ENCODE peak calls at places on chromosomes 6 and 20, in four cellular contexts. One of them, this sample, is unnamed. For H3K4me1, the result is how much of the 10 kb centered on the place peaks cover.

GRCh38 chr6:149990109-149990671 is 26.4 kb downstream of the ULBP1 start:
- DNase-seq in CD8-positive, alpha-beta T cell: no peak
- DNase-seq in A673: no peak
- DNase-seq in transverse colon: no peak
- DNase-seq in this sample: no peak

GRCh38 chr20:32574296-32575226 is 10.6 kb downstream of the NOL4L start:
- DNase-seq in transverse colon: no peak
- DNase-seq in A673: peak
- DNase-seq in CD8-positive, alpha-beta T cell: no peak
- DNase-seq in this sample: no peak

GRCh38 chr6:36029464-36029863 is 1.9 kb downstream of the MAPK14 start:
- DNase-seq in transverse colon: no peak
- DNase-seq in CD8-positive, alpha-beta T cell: no peak
- DNase-seq in A673: peak
- DNase-seq in this sample: no peak

GRCh38 chr20:23143986-23144695 is 58.0 kb upstream of the CD93 start:
- DNase-seq in transverse colon: peak
- DNase-seq in CD8-positive, alpha-beta T cell: no peak
- DNase-seq in A673: no peak
- DNase-seq in this sample: no peak

GRCh38 chr20:58169441-58169840 is 59.0 kb downstream of the ANKRD60 start:
- DNase-seq in A673: no peak
- DNase-seq in CD8-positive, alpha-beta T cell: no peak
- DNase-seq in transverse colon: no peak
- DNase-seq in this sample: no peak

GRCh38 chr6:158311193-158311592 is 1.1 kb upstream of the TULP4 start:
- DNase-seq in A673: no peak
- DNase-seq in transverse colon: no peak
- DNase-seq in CD8-positive, alpha-beta T cell: no peak
- DNase-seq in this sample: no peak

GRCh38 chr20:19453781-19454310 is 241.4 kb downstream of the SLC24A3 start:
- DNase-seq in A673: peak
- DNase-seq in CD8-positive, alpha-beta T cell: no peak
- DNase-seq in transverse colon: no peak
- DNase-seq in this sample: no peak

GRCh38 chr6:35411066-35411465 is 41.1 kb upstream of the FANCE start:
- DNase-seq in CD8-positive, alpha-beta T cell: no peak
- DNase-seq in A673: no peak
- DNase-seq in transverse colon: no peak
- DNase-seq in this sample: no peak

GRCh38 chr6:159098636-159099106 is 53.9 kb upstream of the TAGAP start:
- DNase-seq in CD8-positive, alpha-beta T cell: peak
- DNase-seq in A673: no peak
- DNase-seq in transverse colon: no peak
- DNase-seq in this sample: no peak

DNA sequence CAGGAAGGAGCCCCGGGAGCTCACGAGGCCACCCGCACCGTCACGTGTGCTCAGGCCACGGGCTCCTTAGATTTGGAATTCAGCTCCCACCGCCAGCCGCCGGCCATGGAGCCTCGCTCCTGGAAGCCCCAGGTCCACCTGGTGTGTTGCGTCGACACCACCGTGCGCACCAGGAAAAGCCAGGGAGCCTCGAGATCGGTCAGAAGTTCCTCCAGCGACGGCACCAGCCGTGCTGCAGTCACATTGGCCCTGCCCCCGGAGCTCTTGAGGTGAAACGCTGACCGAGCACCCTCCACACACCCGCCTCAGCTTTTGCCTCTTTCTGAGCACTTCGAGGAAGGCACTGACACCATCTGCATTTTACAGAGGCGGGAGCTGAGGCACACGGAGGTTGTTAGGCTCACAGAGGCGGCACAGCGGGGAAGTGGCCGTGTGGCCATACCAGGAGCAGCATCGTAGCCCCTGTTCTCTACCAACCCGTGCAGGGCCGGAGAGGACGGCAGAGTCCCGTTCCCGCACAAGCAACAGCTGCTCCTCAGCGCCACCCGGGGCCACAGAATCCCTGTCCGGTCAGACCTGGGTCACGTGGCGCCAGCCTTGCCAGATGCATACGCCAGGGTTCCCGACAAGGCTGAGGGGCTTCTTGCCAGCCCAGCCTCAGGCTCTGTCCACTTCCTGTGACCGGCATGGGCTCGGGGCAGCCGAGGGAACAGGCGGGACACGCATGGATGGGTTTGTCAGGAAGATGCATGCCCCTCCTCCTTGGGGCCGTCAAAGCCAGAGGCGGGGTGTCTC is 7.6 kb downstream of the NKAIN4 start:
- DNase-seq in CD8-positive, alpha-beta T cell: no peak
- DNase-seq in A673: no peak
- DNase-seq in transverse colon: no peak
- DNase-seq in this sample: peak
- TF ChIP-seq CTCF in CD8-positive, alpha-beta T cell: no peak
- TF ChIP-seq CTCF in A673: no peak
- TF ChIP-seq CTCF in transverse colon: no peak
- TF ChIP-seq CTCF in this sample: no peak

GRCh38 chr20:61442718-61443117 is 190.7 kb downstream of the CDH4 start:
- DNase-seq in transverse colon: no peak
- DNase-seq in A673: no peak
- DNase-seq in CD8-positive, alpha-beta T cell: no peak
- DNase-seq in this sample: no peak
- H3K4me1 ChIP-seq in transverse colon: under half
- H3K4me1 ChIP-seq in A673: under half
- H3K4me1 ChIP-seq in CD8-positive, alpha-beta T cell: under half
- H3K4me1 ChIP-seq in this sample: under half

GRCh38 chr6:113586966-113587699 is 270.0 kb upstream of the MARCKS start:
- DNase-seq in CD8-positive, alpha-beta T cell: no peak
- DNase-seq in transverse colon: no peak
- DNase-seq in A673: peak
- DNase-seq in this sample: no peak
- H3K4me3 ChIP-seq in CD8-positive, alpha-beta T cell: no peak
- H3K4me3 ChIP-seq in transverse colon: no peak
- H3K4me3 ChIP-seq in A673: no peak
- H3K4me3 ChIP-seq in this sample: no peak

DNA sequence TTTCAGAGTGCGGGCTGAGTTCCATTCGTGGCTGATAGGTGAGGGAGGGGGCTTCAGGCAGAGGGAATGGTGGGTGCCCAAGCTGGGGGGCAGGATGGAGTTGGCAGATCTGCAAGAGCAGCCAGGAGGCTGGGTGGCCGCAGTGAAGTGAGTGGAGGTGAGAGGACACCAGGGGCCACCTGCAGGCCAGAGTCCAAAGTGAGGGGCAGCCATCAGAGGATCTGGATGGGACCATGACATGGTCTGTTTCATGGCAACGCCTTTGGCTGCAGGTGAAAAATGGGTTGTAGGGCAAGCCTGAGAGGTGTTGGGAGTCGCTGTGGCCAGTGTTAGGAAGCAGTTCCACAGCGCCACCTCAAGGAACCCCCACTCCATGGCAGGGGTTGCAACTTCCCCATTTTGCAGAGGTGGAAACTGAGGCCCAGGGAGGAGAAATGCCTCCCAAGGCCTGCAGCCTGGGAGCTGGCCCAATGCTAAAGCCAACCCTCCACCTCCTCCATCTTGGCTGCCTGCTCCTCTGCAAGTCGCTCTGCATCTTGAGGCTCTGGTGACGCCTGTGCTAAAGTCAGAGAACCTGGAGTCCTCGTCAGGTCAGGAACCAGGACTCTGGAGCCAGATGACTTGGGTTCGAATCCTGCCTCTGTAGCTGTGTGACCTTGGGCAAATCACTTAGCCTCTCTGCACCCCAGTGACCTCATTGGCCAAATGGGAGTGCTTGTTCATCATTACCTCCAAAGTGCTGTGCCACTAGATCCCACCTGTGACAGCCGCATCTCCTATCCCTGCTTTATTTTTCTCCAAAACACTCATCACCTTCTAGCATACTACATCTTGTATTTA is 153.8 kb downstream of the CEBPB start:
- DNase-seq in CD8-positive, alpha-beta T cell: no peak
- DNase-seq in A673: no peak
- DNase-seq in transverse colon: no peak
- DNase-seq in this sample: no peak
- TF ChIP-seq CTCF in CD8-positive, alpha-beta T cell: no peak
- TF ChIP-seq CTCF in A673: peak
- TF ChIP-seq CTCF in transverse colon: no peak
- TF ChIP-seq CTCF in this sample: no peak

GRCh38 chr6:167850792-167851191 is 24.1 kb downstream of the AFDN start:
- DNase-seq in transverse colon: no peak
- DNase-seq in A673: no peak
- DNase-seq in CD8-positive, alpha-beta T cell: no peak
- DNase-seq in this sample: no peak

GRCh38 chr6:167847936-167848335 is 21.2 kb downstream of the AFDN start:
- DNase-seq in transverse colon: no peak
- DNase-seq in CD8-positive, alpha-beta T cell: no peak
- DNase-seq in A673: no peak
- DNase-seq in this sample: no peak

GRCh38 chr6:167846997-167847606 is 20.4 kb downstream of the AFDN start:
- DNase-seq in transverse colon: no peak
- DNase-seq in CD8-positive, alpha-beta T cell: no peak
- DNase-seq in A673: no peak
- DNase-seq in this sample: no peak

GRCh38 chr6:167849846-167850459 is 23.2 kb downstream of the AFDN start:
- DNase-seq in transverse colon: no peak
- DNase-seq in A673: no peak
- DNase-seq in CD8-positive, alpha-beta T cell: no peak
- DNase-seq in this sample: peak

GRCh38 chr6:167848783-167849182 is 22.1 kb downstream of the AFDN start:
- DNase-seq in CD8-positive, alpha-beta T cell: no peak
- DNase-seq in A673: no peak
- DNase-seq in transverse colon: no peak
- DNase-seq in this sample: no peak
- H3K4me1 ChIP-seq in CD8-positive, alpha-beta T cell: under half
- H3K4me1 ChIP-seq in A673: half or more
- H3K4me1 ChIP-seq in transverse colon: under half
- H3K4me1 ChIP-seq in this sample: half or more

DNA sequence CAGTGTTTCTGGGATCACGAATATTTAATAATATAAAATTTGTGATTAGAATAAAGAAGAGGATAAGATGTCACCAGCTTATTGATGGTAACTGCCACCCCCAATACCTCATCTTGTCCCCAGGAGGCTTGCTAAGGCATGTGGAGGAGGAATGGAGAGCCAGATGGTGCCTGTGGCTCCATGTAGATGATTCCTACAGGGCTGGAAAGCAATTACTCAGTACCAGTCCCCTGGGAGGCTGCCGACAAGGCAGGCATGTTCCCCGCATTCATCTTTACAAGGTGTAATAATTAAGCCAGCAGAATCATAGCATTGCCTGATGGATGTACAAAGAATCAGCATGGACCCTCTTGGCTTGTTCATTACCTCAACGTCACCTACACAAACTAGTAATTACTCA is 155.3 kb downstream of the PLCB1 start:
- DNase-seq in transverse colon: no peak
- DNase-seq in A673: peak
- DNase-seq in CD8-positive, alpha-beta T cell: no peak
- DNase-seq in this sample: no peak
- H3K4me3 ChIP-seq in transverse colon: no peak
- H3K4me3 ChIP-seq in A673: no peak
- H3K4me3 ChIP-seq in CD8-positive, alpha-beta T cell: no peak
- H3K4me3 ChIP-seq in this sample: no peak

DNA sequence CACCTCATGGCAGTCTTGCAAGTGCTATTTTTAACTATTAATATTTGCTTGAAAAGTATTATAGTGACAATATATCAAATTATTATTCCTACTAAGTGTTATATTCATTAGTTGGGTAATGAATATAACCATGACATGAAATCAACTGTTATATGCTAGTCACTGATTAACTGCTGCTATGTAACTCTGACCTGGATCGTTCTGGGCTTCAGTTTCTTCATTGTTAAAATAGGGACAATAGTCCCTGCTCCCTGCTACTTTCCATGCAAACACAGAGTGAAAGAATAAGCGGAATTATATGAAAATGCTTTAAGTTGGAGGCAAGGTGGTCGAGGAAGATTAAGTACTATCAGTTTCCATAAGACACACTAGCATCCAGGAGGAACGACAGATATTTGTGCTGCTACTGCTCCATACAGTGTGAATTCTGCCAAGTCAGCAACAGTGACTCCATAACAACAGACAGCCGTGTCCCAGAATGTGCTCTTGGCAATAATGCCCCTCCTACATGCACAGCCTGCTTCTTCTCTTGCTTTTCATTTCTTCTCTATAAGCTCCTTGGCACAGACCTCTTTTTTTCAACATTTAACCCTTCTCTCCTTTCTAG is 107.2 kb downstream of the CHD6 start:
- DNase-seq in transverse colon: no peak
- DNase-seq in A673: no peak
- DNase-seq in CD8-positive, alpha-beta T cell: no peak
- DNase-seq in this sample: no peak
- TF ChIP-seq CTCF in transverse colon: no peak
- TF ChIP-seq CTCF in A673: no peak
- TF ChIP-seq CTCF in CD8-positive, alpha-beta T cell: no peak
- TF ChIP-seq CTCF in this sample: no peak

DNA sequence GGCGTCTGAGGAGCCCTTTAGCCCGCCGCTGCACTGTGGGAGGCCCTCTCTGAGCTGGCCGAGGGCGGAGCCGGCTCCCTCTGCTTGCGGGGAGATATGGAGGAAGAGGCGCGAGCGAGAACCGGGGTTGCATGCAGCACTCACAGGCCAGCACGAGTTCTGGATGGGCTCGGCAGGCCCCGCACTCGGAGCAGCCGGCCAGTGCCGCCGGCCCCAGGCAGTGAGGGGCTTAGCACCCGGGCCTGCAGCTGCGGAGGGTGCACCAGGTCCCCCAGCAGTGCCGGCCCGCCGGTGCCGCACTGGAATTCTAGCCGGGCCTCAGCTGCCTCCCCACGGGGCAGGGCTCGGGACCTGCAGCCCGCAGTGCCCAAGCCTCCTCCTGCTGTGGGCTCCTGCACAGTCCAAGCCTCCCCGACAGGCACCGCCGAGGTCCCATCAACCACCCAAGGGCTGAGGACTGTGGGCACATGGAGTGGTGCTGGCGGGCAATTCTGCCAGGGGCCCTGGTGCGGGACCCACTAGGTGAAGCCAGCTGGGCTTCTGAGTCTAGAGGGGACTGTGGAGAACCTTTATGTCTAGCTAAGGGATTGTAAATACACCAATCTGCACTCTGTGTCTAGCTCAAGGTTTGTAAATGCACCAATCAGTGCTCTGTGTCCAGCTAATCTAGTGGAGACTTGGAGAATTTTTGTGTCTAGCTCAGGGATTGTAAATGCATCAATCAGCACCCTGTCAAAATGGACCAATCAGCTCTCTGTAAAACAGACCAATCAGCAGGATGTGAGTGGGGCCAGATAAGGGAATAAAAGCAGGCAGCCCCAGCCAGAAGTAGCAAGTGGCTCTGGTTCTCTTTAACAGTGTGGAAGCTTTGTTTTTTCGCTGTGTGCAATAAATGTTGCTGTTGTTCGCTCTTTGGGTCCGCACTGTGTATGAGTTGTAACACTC is 329.7 kb upstream of the JARID2 start:
- DNase-seq in transverse colon: no peak
- DNase-seq in CD8-positive, alpha-beta T cell: no peak
- DNase-seq in A673: no peak
- DNase-seq in this sample: no peak
- H3K4me1 ChIP-seq in transverse colon: under half
- H3K4me1 ChIP-seq in CD8-positive, alpha-beta T cell: under half
- H3K4me1 ChIP-seq in A673: under half
- H3K4me1 ChIP-seq in this sample: under half

This sample was measured in body of pancreas.